ENCODE peak calls at places on chromosomes 13 and 19, in eight cellular contexts. H is lower leg skin, J is body of pancreas, Y is ovary, L is heart left ventricle, T is spleen, W is tibial nerve, V is IMR-90. C is an unnamed sample.

GRCh38 chr19:2047449-2048103 is 3.5 kb downstream of the MKNK2 start:
- DNase-seq in H (peak; percentile 37), J (peak; percentile 95), Y (peak; percentile 37), L (no peak), T (peak; percentile 79), W (no peak), V (no peak), C (no peak)

GRCh38 chr19:8057545-8058270 is 5.1 kb downstream of the CCL25 start:
- DNase-seq in H (no peak), J (no peak), Y (no peak), L (no peak), T (no peak), W (no peak), V (no peak), C (no peak)

GRCh38 chr13:73421310-73421912 is 362.6 kb downstream of the KLF5 start:
- DNase-seq in H (no peak), J (peak; percentile 68), Y (no peak), L (no peak), T (no peak), W (no peak), V (peak; percentile 68), C (no peak)

GRCh38 chr13:44899967-44900366 is 89.3 kb downstream of the NUFIP1 start:
- DNase-seq in H (no peak), J (no peak), Y (no peak), L (no peak), T (no peak), W (no peak), V (no peak), C (no peak)

GRCh38 chr19:40933025-40933424 is 51.0 kb upstream of the CYP2A7 start:
- DNase-seq in H (no peak), J (no peak), Y (no peak), L (no peak), T (no peak), W (no peak), V (no peak), C (no peak)

GRCh38 chr13:71412231-71412630 is 454.8 kb downstream of the DACH1 start:
- DNase-seq in H (no peak), J (no peak), Y (no peak), L (no peak), T (no peak), W (no peak), V (no peak), C (no peak)

GRCh38 chr13:99990045-99990977 is 8.7 kb downstream of the ZIC2 start:
- DNase-seq in H (no peak), J (no peak), Y (no peak), L (no peak), T (no peak), W (no peak), V (no peak), C (no peak)

GRCh38 chr19:289651-290538 is 1.3 kb downstream of the PLPP2 start:
- DNase-seq in H (peak; percentile 58), J (peak; percentile 73), Y (no peak), L (no peak), T (no peak), W (no peak), V (peak; percentile 25), C (no peak)

GRCh38 chr19:34316741-34317241 is 48.2 kb upstream of the GPI start:
- DNase-seq in H (no peak), J (no peak), Y (no peak), L (no peak), T (no peak), W (no peak), V (peak; percentile 66), C (no peak)

GRCh38 chr13:28478127-28478526 is 16.8 kb downstream of the FLT1 start:
- DNase-seq in H (no peak), J (no peak), Y (no peak), L (no peak), T (no peak), W (no peak), V (peak; percentile 84), C (no peak)

GRCh38 chr19:2043864-2044708 is 7.0 kb downstream of the MKNK2 start:
- DNase-seq in H (no peak), J (peak; percentile 38), Y (no peak), L (peak; percentile 36), T (peak; percentile 84), W (no peak), V (no peak), C (no peak)

GRCh38 chr13:88761145-88761544 is 1090.0 kb downstream of the SLITRK5 start:
- DNase-seq in H (no peak), J (no peak), Y (no peak), L (no peak), T (no peak), W (no peak), V (no peak), C (no peak)

GRCh38 chr13:113407103-113407530 is 43.2 kb upstream of the GRTP1 start:
- DNase-seq in H (no peak), J (no peak), Y (no peak), L (no peak), T (peak; percentile 64), W (no peak), V (no peak), C (no peak)

GRCh38 chr19:3545669-3546034 is 6.7 kb downstream of the TEKTIP1 start:
- DNase-seq in H (no peak), J (no peak), Y (no peak), L (no peak), T (no peak), W (no peak), V (no peak), C (no peak)

GRCh38 chr13:26186141-26186870 is 35.8 kb downstream of the RNF6 start:
- DNase-seq in H (peak; percentile 74), J (peak; percentile 96), Y (peak; percentile 85), L (peak; percentile 90), T (peak; percentile 98), W (peak; percentile 71), V (peak; percentile 89), C (peak; percentile 65)
- TF ChIP-seq POLR2A in H (no peak), J (peak; percentile 67), Y (no peak), L (peak; percentile 15), T (no peak), W (peak; percentile 42), V (no peak), C (peak; percentile 56)

GRCh38 chr13:26017932-26018690 is 33.7 kb downstream of the SHISA2 start:
- DNase-seq in H (no peak), J (no peak), Y (no peak), L (no peak), T (no peak), W (no peak), V (no peak), C (no peak)

GRCh38 chr13:26011996-26012688 is 39.7 kb downstream of the SHISA2 start:
- DNase-seq in H (no peak), J (no peak), Y (no peak), L (no peak), T (peak; percentile 82), W (no peak), V (no peak), C (no peak)

GRCh38 chr13:26019241-26019640 is 32.6 kb downstream of the SHISA2 start:
- DNase-seq in H (no peak), J (no peak), Y (no peak), L (no peak), T (no peak), W (no peak), V (no peak), C (no peak)

GRCh38 chr13:26017196-26017921 is 34.5 kb downstream of the SHISA2 start:
- DNase-seq in H (no peak), J (no peak), Y (no peak), L (no peak), T (no peak), W (no peak), V (no peak), C (no peak)

GRCh38 chr13:26015276-26015934 is 36.4 kb downstream of the SHISA2 start:
- DNase-seq in H (no peak), J (no peak), Y (no peak), L (no peak), T (no peak), W (no peak), V (no peak), C (no peak)
- TF ChIP-seq POLR2A in H (no peak), J (no peak), Y (no peak), L (no peak), T (no peak), W (no peak), V (no peak), C (no peak)

GRCh38 chr19:46133101-46133627 is 8.7 kb upstream of the IGFL3 start:
- DNase-seq in H (peak; percentile 70), J (peak; percentile 44), Y (peak; percentile 7), L (no peak), T (no peak), W (peak; percentile 7), V (peak; percentile 97), C (no peak)
- TF ChIP-seq POLR2A in H (no peak), J (peak; percentile 47), Y (no peak), L (no peak), T (no peak), W (peak; percentile 34), V (peak; percentile 69), C (no peak)

GRCh38 chr19:38736036-38736412 is 8.2 kb downstream of the CAPN12 start:
- DNase-seq in H (peak; percentile 26), J (peak; percentile 67), Y (peak; percentile 57), L (no peak), T (peak; percentile 95), W (no peak), V (no peak), C (peak; percentile 66)
- TF ChIP-seq POLR2A in H (no peak), J (peak; percentile 42), Y (no peak), L (no peak), T (no peak), W (no peak), V (no peak), C (no peak)

DNA sequence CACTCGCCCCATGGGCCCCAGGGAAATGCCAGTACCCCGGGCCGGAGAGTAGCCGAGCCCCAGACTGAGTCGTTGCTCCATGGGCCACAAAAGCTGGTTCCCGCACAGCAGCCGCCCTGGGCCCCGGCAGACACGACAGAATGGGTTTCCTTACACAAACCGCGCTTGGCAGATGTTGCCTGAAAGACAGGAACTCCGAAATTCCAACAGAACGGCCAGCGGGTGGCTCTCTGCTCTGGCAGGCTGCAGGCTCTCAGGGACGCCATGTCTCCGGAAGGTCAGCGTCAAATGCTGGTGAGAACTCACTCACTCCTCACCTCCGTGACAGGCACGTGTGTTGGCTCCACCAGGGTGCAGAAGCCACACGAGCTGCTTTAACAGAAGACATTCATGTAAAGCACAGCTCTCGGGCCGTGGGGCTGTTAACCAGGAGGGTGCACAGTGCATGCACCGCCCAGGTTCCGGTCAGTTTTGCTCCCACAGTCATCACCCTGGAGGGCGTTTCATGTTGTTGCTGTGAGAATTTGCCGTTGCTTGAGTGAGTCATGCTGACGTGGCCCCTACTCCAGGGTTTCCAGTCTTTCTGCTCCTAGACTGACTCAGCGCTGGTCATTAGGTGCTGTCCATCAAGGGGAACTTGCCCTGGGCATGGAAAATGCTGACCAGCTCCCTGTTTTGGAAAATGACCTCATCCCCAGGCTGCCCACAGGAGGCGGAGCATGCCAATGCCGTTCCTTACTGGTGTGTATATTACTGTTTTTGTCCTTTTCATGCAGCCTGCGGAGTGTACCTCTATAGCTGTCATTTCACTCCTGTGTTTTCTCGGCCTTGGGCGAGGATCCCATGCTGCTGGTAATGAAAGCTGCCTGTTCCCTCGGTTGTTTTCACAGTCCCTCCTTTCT is 44.8 kb downstream of the ANKRD10 start:
- DNase-seq in H (peak; percentile 90), J (peak; percentile 88), Y (peak; percentile 83), L (peak; percentile 87), T (peak; percentile 78), W (peak; percentile 85), V (peak; percentile 100), C (no peak)
- TF ChIP-seq POLR2A in H (no peak), J (peak; percentile 78), Y (no peak), L (no peak), T (no peak), W (no peak), V (peak; percentile 88), C (no peak)